ENCODE peak calls at places on chromosomes 13 and 19, in ten cellular contexts. R is NB4; W is left ventricle myocardium inferior; L is activated CD4-positive, CD25-positive, alpha-beta regulatory T cell treated with anti-CD3 and anti-CD28 coated beads, Interleukin-2, amount 50 U/mL, for 16 hours; N is left colon; H is astrocyte of the cerebellum; Z is fibroblast of lung; Q is activated CD4-positive, alpha-beta T cell treated with anti-CD3 and anti-CD28 coated beads for 24 hours; X is NCI-H1092; B is kidney glomerular epithelial cell. V is an unnamed sample.
A peak's percentile ranks its signal among the peaks of the same experiment; 100 is the strongest.

GRCh38 chr13:113971471-113972231 is 2.2 kb downstream of the C13orf46 start:
- DNase-seq in R (no peak), W (peak; percentile 12), L (no peak), N (no peak), H (no peak), Z (no peak), Q (no peak), X (no peak), B (no peak), V (no peak)

GRCh38 chr13:56351041-56351440 is 789.7 kb upstream of the PRR20A start:
- DNase-seq in R (no peak), W (no peak), L (no peak), N (no peak), H (no peak), Z (no peak), Q (no peak), X (no peak), B (peak; percentile 83), V (peak; percentile 70)

GRCh38 chr13:83819156-83819555 is 63.1 kb downstream of the SLITRK1 start:
- DNase-seq in R (no peak), W (no peak), L (no peak), N (no peak), H (peak; percentile 1), Z (peak; percentile 67), Q (no peak), X (no peak), B (no peak), V (no peak)

GRCh38 chr13:43787518-43787891 is 733 bp upstream of the ENOX1 start:
- DNase-seq in R (no peak), W (no peak), L (no peak), N (no peak), H (no peak), Z (no peak), Q (no peak), X (no peak), B (no peak), V (no peak)

GRCh38 chr13:23889598-23890224 is 511 bp upstream of the MIPEP start:
- DNase-seq in R (peak; percentile 22), W (no peak), L (no peak), N (no peak), H (no peak), Z (peak; percentile 20), Q (no peak), X (no peak), B (no peak), V (peak; percentile 48)

GRCh38 chr19:10433131-10433536 is 12.8 kb downstream of the PDE4A start:
- DNase-seq in R (no peak), W (no peak), L (no peak), N (no peak), H (no peak), Z (no peak), Q (no peak), X (no peak), B (no peak), V (no peak)

GRCh38 chr19:13983213-13983889 is 22.8 kb downstream of the RFX1 start:
- DNase-seq in R (no peak), W (no peak), L (no peak), N (no peak), H (no peak), Z (no peak), Q (no peak), X (no peak), B (no peak), V (no peak)

GRCh38 chr19:50459638-50460037 is 16.7 kb upstream of the EMC10 start:
- DNase-seq in R (no peak), W (no peak), L (no peak), N (no peak), H (no peak), Z (no peak), Q (no peak), X (no peak), B (no peak), V (no peak)

GRCh38 chr13:24053505-24054251 is 106.8 kb upstream of the SPATA13 start:
- DNase-seq in R (peak; percentile 70), W (no peak), L (peak; percentile 48), N (peak; percentile 61), H (peak; percentile 45), Z (peak; percentile 60), Q (peak; percentile 32), X (peak; percentile 75), B (peak; percentile 56), V (peak; percentile 75)

GRCh38 chr13:21901772-21902708 is 231.2 kb downstream of the FGF9 start:
- DNase-seq in R (no peak), W (peak; percentile 23), L (no peak), N (no peak), H (no peak), Z (no peak), Q (no peak), X (no peak), B (no peak), V (no peak)

GRCh38 chr13:29538625-29538976 is 56.9 kb downstream of the SLC7A1 start:
- DNase-seq in R (no peak), W (no peak), L (no peak), N (no peak), H (no peak), Z (no peak), Q (no peak), X (no peak), B (no peak), V (no peak)

GRCh38 chr13:89066868-89067466 is 1395.8 kb downstream of the SLITRK5 start:
- DNase-seq in R (peak; percentile 69), W (no peak), L (no peak), N (peak; percentile 14), H (peak; percentile 53), Z (peak; percentile 34), Q (no peak), X (peak; percentile 62), B (peak; percentile 53), V (peak; percentile 55)

GRCh38 chr19:33634361-33635091 is 12.8 kb downstream of the CHST8 start:
- DNase-seq in R (no peak), W (no peak), L (no peak), N (no peak), H (no peak), Z (no peak), Q (no peak), X (no peak), B (no peak), V (no peak)

GRCh38 chr19:33376931-33377557 is 3.5 kb downstream of the CEBPG start:
- DNase-seq in R (no peak), W (no peak), L (no peak), N (no peak), H (no peak), Z (no peak), Q (no peak), X (no peak), B (no peak), V (no peak)

GRCh38 chr19:11111771-11112144 is 22.5 kb downstream of the LDLR start:
- DNase-seq in R (no peak), W (no peak), L (no peak), N (no peak), H (no peak), Z (no peak), Q (no peak), X (no peak), B (no peak), V (no peak)

GRCh38 chr13:68428292-68428691 is 1198.2 kb upstream of the PCDH9 start:
- DNase-seq in R (no peak), W (no peak), L (no peak), N (no peak), H (peak; percentile 12), Z (peak; percentile 56), Q (no peak), X (no peak), B (peak; percentile 2), V (no peak)

GRCh38 chr19:2798733-2799132 is 13.4 kb downstream of the THOP1 start:
- DNase-seq in R (no peak), W (peak; percentile 78), L (no peak), N (no peak), H (no peak), Z (no peak), Q (no peak), X (no peak), B (no peak), V (no peak)

GRCh38 chr13:107600986-107601385 is 614.4 kb downstream of the LIG4 start:
- DNase-seq in R (peak; percentile 6), W (no peak), L (no peak), N (no peak), H (no peak), Z (no peak), Q (no peak), X (no peak), B (no peak), V (no peak)

GRCh38 chr13:112619730-112620639 is 32.0 kb upstream of the TUBGCP3 start:
- DNase-seq in R (peak; percentile 31), W (peak; percentile 38), L (no peak), N (no peak), H (no peak), Z (peak; percentile 59), Q (no peak), X (peak; percentile 96), B (peak; percentile 4), V (no peak)

GRCh38 chr19:6498294-6499036 is 3.6 kb downstream of the TUBB4A start:
- DNase-seq in R (peak; percentile 79), W (no peak), L (no peak), N (no peak), H (no peak), Z (no peak), Q (no peak), X (no peak), B (no peak), V (no peak)

GRCh38 chr19:12139885-12140544 is at the start of gene ZNF20:
- DNase-seq in R (peak; percentile 95), W (peak; percentile 96), L (peak; percentile 71), N (peak; percentile 99), H (peak; percentile 83), Z (peak; percentile 90), Q (peak; percentile 91), X (peak; percentile 84), B (peak; percentile 83), V (no peak)

GRCh38 chr19:57269515-57270250 is 10.6 kb upstream of the ZNF460 start:
- DNase-seq in R (no peak), W (no peak), L (no peak), N (no peak), H (peak; percentile 73), Z (peak; percentile 96), Q (no peak), X (no peak), B (peak; percentile 86), V (no peak)

GRCh38 chr13:28659611-28659970 is 661 bp downstream of the POMP start:
- DNase-seq in R (peak; percentile 60), W (no peak), L (no peak), N (no peak), H (peak; percentile 29), Z (peak; percentile 72), Q (no peak), X (no peak), B (no peak), V (peak; percentile 65)

V was measured in ACHN.